ENCODE peak calls at places on chromosomes 2 and 18, in four cellular contexts. R is A549, O is breast epithelium, E is hepatic stellate cell. N is an unnamed sample.

GRCh38 chr2:223056656-223057418 is 4.8 kb downstream of the KCNE4 start:
- DNase-seq in R (no peak), O (no peak), E (no peak), N (no peak)

GRCh38 chr2:216765810-216766259 is 70.5 kb upstream of the IGFBP5 start:
- DNase-seq in R (no peak), O (no peak), E (no peak), N (no peak)

GRCh38 chr2:152046940-152047339 is 51.9 kb downstream of the CACNB4 start:
- DNase-seq in R (no peak), O (no peak), E (no peak), N (no peak)

GRCh38 chr2:235383272-235383843 is 110.5 kb upstream of the AGAP1 start:
- DNase-seq in R (no peak), O (no peak), E (no peak), N (no peak)

GRCh38 chr2:119371111-119371510 is 4.3 kb downstream of the DBI start:
- DNase-seq in R (no peak), O (peak; percentile 93), E (no peak), N (no peak)

GRCh38 chr2:147543056-147543455 is 301.8 kb upstream of the ACVR2A start:
- DNase-seq in R (no peak), O (no peak), E (no peak), N (no peak)

GRCh38 chr18:70132999-70133398 is 72.5 kb downstream of the RTTN start:
- DNase-seq in R (peak; percentile 33), O (no peak), E (peak; percentile 30), N (no peak)

GRCh38 chr2:9165625-9166024 is 41.0 kb upstream of the ASAP2 start:
- DNase-seq in R (no peak), O (peak; percentile 40), E (no peak), N (no peak)

GRCh38 chr2:205686231-205687017 is 4.1 kb downstream of the NRP2 start:
- DNase-seq in R (no peak), O (no peak), E (peak; percentile 52), N (no peak)

GRCh38 chr2:27973592-27973991 is 83.1 kb downstream of the BABAM2 start:
- DNase-seq in R (peak; percentile 54), O (no peak), E (no peak), N (no peak)

GRCh38 chr18:68176901-68177300 is 538.0 kb downstream of the TMX3 start:
- DNase-seq in R (no peak), O (no peak), E (no peak), N (no peak)

GRCh38 chr2:97761192-97761591 is 47.8 kb downstream of the ZAP70 start:
- DNase-seq in R (no peak), O (no peak), E (no peak), N (no peak)

GRCh38 chr2:190713476-190713875 is 64.6 kb downstream of the NAB1 start:
- DNase-seq in R (no peak), O (no peak), E (no peak), N (no peak)

GRCh38 chr18:11047817-11048216 is 101.6 kb downstream of the PIEZO2 start:
- DNase-seq in R (no peak), O (no peak), E (no peak), N (no peak)

GRCh38 chr18:25282922-25283703 is 68.9 kb downstream of the ZNF521 start:
- DNase-seq in R (no peak), O (no peak), E (no peak), N (no peak)

GRCh38 chr2:191246820-191247380 is 1.7 kb downstream of the MYO1B start:
- DNase-seq in R (no peak), O (no peak), E (no peak), N (peak; percentile 18)

GRCh38 chr2:151020411-151020810 is 241.3 kb downstream of the RBM43 start:
- DNase-seq in R (no peak), O (no peak), E (no peak), N (no peak)

GRCh38 chr2:74552914-74553811 is 579 bp downstream of the LOXL3 start:
- DNase-seq in R (no peak), O (no peak), E (peak; percentile 50), N (no peak)

GRCh38 chr2:3102915-3103569 is 274.6 kb downstream of the EIPR1 start:
- DNase-seq in R (no peak), O (no peak), E (no peak), N (no peak)

GRCh38 chr2:127609818-127610217 is 36.1 kb upstream of the GPR17 start:
- DNase-seq in R (no peak), O (no peak), E (no peak), N (no peak)

GRCh38 chr18:59650266-59650820 is 46.9 kb downstream of the CCBE1 start:
- DNase-seq in R (no peak), O (no peak), E (no peak), N (no peak)

GRCh38 chr18:63137999-63138448 is 181.5 kb downstream of the BCL2 start:
- DNase-seq in R (no peak), O (no peak), E (no peak), N (no peak)

GRCh38 chr2:102690012-102690411 is 70.7 kb downstream of the SLC9A2 start:
- DNase-seq in R (no peak), O (no peak), E (no peak), N (no peak)

GRCh38 chr18:69954719-69955118 is 7.0 kb upstream of the CD226 start:
- DNase-seq in R (no peak), O (no peak), E (no peak), N (no peak)

GRCh38 chr2:191738003-191738402 is 60.1 kb downstream of the NABP1 start:
- DNase-seq in R (no peak), O (no peak), E (no peak), N (no peak)

GRCh38 chr2:218959141-218959731 is at the start of gene CDK5R2:
- DNase-seq in R (peak; percentile 88), O (peak; percentile 31), E (peak; percentile 98), N (peak; percentile 50)

GRCh38 chr18:13221821-13222220 is 3.3 kb downstream of the LDLRAD4 start:
- DNase-seq in R (no peak), O (no peak), E (no peak), N (no peak)

GRCh38 chr2:204982303-204982702 is 437.0 kb downstream of the PARD3B start:
- DNase-seq in R (peak; percentile 2), O (no peak), E (no peak), N (no peak)

GRCh38 chr2:238376884-238377391 is 49.8 kb upstream of the ASB1 start:
- DNase-seq in R (no peak), O (no peak), E (no peak), N (peak; percentile 64)

GRCh38 chr2:237324446-237325236 is 89.3 kb downstream of the COL6A3 start:
- DNase-seq in R (no peak), O (no peak), E (peak; percentile 60), N (no peak)

GRCh38 chr2:143157001-143157798 is 28.0 kb downstream of the ARHGAP15 start:
- DNase-seq in R (no peak), O (no peak), E (no peak), N (no peak)

GRCh38 chr18:49668583-49669290 is 106.9 kb downstream of the LIPG start:
- DNase-seq in R (no peak), O (peak; percentile 35), E (no peak), N (no peak)

GRCh38 chr18:62460851-62461300 is 61.9 kb upstream of the ZCCHC2 start:
- DNase-seq in R (peak; percentile 27), O (no peak), E (no peak), N (no peak)

GRCh38 chr18:8766576-8767253 is 61.4 kb downstream of the MTCL1 start:
- DNase-seq in R (no peak), O (no peak), E (no peak), N (no peak)

GRCh38 chr2:190159453-190159852 is 96.9 kb upstream of the MSTN start:
- DNase-seq in R (no peak), O (peak; percentile 78), E (no peak), N (no peak)